ENCODE peak calls at places on chromosomes 16 and 17, in four cellular contexts. O, I, M and D are unnamed samples.

GRCh38 chr16:12066823-12067222 is 90.3 kb downstream of the SNX29 start:
- DNase-seq in O (no peak), I (no peak), M (no peak), D (no peak)

GRCh38 chr17:187130-187529 is 5.7 kb upstream of the DOC2B start:
- DNase-seq in M (no peak), I (no peak), O (no peak), D (no peak)

GRCh38 chr16:56356276-56357241 is 68.8 kb downstream of the AMFR start:
- DNase-seq in O (peak; percentile 89), M (peak; percentile 83), I (peak; percentile 77), D (peak; percentile 82)

GRCh38 chr16:25501530-25502255 is 190.1 kb upstream of the HS3ST4 start:
- DNase-seq in O (no peak), M (no peak), I (no peak), D (no peak)

GRCh38 chr17:39677581-39678339 is 9.5 kb downstream of the PNMT start:
- DNase-seq in I (peak; percentile 48), M (no peak), O (no peak), D (no peak)

GRCh38 chr17:37338847-37339246 is 36.9 kb upstream of the C17orf78 start:
- DNase-seq in I (no peak), M (no peak), O (no peak), D (no peak)

GRCh38 chr16:14302031-14302398 is 230.9 kb downstream of the MRTFB start:
- DNase-seq in I (no peak), O (peak; percentile 66), M (peak; percentile 84), D (peak; percentile 79)

GRCh38 chr16:46607529-46607928 is 13.7 kb downstream of the SHCBP1 start:
- DNase-seq in O (peak; percentile 87), M (no peak), I (no peak), D (peak; percentile 73)

GRCh38 chr16:89122322-89122831 is 28.7 kb downstream of the ACSF3 start:
- DNase-seq in O (no peak), M (peak; percentile 47), I (no peak), D (no peak)

GRCh38 chr17:59439261-59439660 is 107.8 kb downstream of the YPEL2 start:
- DNase-seq in M (no peak), O (no peak), I (no peak), D (no peak)

GRCh38 chr16:23088018-23088417 is 61.2 kb downstream of the USP31 start:
- DNase-seq in M (no peak), O (no peak), I (no peak), D (no peak)

GRCh38 chr16:67902831-67903230 is 9.8 kb downstream of the PSKH1 start:
- DNase-seq in M (no peak), O (no peak), I (no peak), D (no peak)

GRCh38 chr17:36755586-36755985 is 154.2 kb downstream of the MRM1 start:
- DNase-seq in I (no peak), O (peak; percentile 4), M (no peak), D (no peak)

GRCh38 chr16:79627092-79627491 is 26.6 kb upstream of the MAF start:
- DNase-seq in O (no peak), I (no peak), M (no peak), D (no peak)

GRCh38 chr17:17120716-17121115 is 78.5 kb downstream of the MPRIP start:
- DNase-seq in I (no peak), O (peak; percentile 25), M (no peak), D (peak; percentile 20)

GRCh38 chr17:1939979-1940809 is 84.9 kb downstream of the RTN4RL1 start:
- DNase-seq in O (no peak), I (no peak), M (no peak), D (no peak)

GRCh38 chr16:67884-68789 is 4.3 kb downstream of the RHBDF1 start:
- DNase-seq in M (no peak), O (no peak), I (no peak), D (no peak)

GRCh38 chr17:10871914-10872313 is 34.0 kb upstream of the PIRT start:
- DNase-seq in O (no peak), M (no peak), I (no peak), D (no peak)

GRCh38 chr17:44610871-44611270 is 45.4 kb upstream of the MEIOC start:
- DNase-seq in I (no peak), M (no peak), O (peak; percentile 41), D (peak; percentile 58)

GRCh38 chr17:80000955-80001354 is 34.7 kb downstream of the TBC1D16 start:
- DNase-seq in I (no peak), O (no peak), M (no peak), D (no peak)

GRCh38 chr16:54000361-54000760 is 286.2 kb downstream of the IRX3 start:
- DNase-seq in O (no peak), I (no peak), M (no peak), D (no peak)

GRCh38 chr16:450385-450784 is 24.9 kb downstream of the RAB11FIP3 start:
- DNase-seq in O (no peak), I (no peak), M (peak; percentile 50), D (no peak)

GRCh38 chr17:81397314-81398169 is 2.3 kb downstream of the BAHCC1 start:
- DNase-seq in O (peak; percentile 70), I (no peak), M (no peak), D (peak; percentile 47)

GRCh38 chr17:74842146-74842598 is 17.5 kb downstream of the GRIN2C start:
- DNase-seq in O (no peak), I (no peak), M (no peak), D (no peak)

GRCh38 chr17:66953661-66954060 is 10.8 kb upstream of the CACNG4 start:
- DNase-seq in I (no peak), M (no peak), O (no peak), D (peak; percentile 18)

GRCh38 chr16:72108353-72109102 is 14.9 kb downstream of the DHX38 start:
- DNase-seq in I (no peak), M (no peak), O (no peak), D (no peak)

GRCh38 chr16:10827691-10828341 is 9.2 kb upstream of the TVP23A start:
- DNase-seq in I (peak; percentile 80), O (peak; percentile 91), M (no peak), D (peak; percentile 91)

GRCh38 chr16:28326881-28327610 is 34.7 kb downstream of the SBK1 start:
- DNase-seq in I (no peak), M (no peak), O (peak; percentile 54), D (peak; percentile 47)

GRCh38 chr17:39643271-39643670 is 6.3 kb downstream of the STARD3 start:
- DNase-seq in I (no peak), M (no peak), O (no peak), D (peak; percentile 27)

GRCh38 chr17:57524790-57525543 is 220.1 kb downstream of the CCDC182 start:
- DNase-seq in I (no peak), O (no peak), M (no peak), D (no peak)

GRCh38 chr17:69170377-69170776 is 28.7 kb upstream of the ABCA6 start:
- DNase-seq in O (no peak), M (no peak), I (no peak), D (no peak)

GRCh38 chr16:84065536-84066132 is 23.0 kb upstream of the SLC38A8 start:
- DNase-seq in O (peak; percentile 72), M (no peak), I (no peak), D (peak; percentile 51)

GRCh38 chr17:73939808-73940207 is 263.7 kb upstream of the RPL38 start:
- DNase-seq in M (no peak), I (no peak), O (no peak), D (no peak)

GRCh38 chr17:38583833-38584349 is 21.9 kb downstream of the SRCIN1 start:
- DNase-seq in O (no peak), I (no peak), M (no peak), D (no peak)

GRCh38 chr17:38586788-38587187 is 19.0 kb downstream of the SRCIN1 start:
- DNase-seq in M (no peak), O (no peak), I (no peak), D (no peak)

GRCh38 chr17:38584350-38584925 is 21.3 kb downstream of the SRCIN1 start:
- DNase-seq in I (no peak), O (peak; percentile 59), M (no peak), D (peak; percentile 54)

GRCh38 chr17:38585805-38586529 is 19.8 kb downstream of the SRCIN1 start:
- DNase-seq in M (no peak), O (no peak), I (no peak), D (no peak)

GRCh38 chr17:38585056-38585804 is 20.5 kb downstream of the SRCIN1 start:
- DNase-seq in I (no peak), O (no peak), M (no peak), D (no peak)
- TF ChIP-seq CTCF in I (no peak), O (no peak), M (no peak), D (no peak)

GRCh38 chr17:29590261-29590978 is 972 bp upstream of the GIT1 start:
- DNase-seq in O (peak; percentile 36), M (peak; percentile 72), I (no peak), D (peak; percentile 49)
- H3K4me3 ChIP-seq in O (peak overlapping the region; percentile 46), M (peak overlapping the region; percentile 70), I (peak overlapping the region; percentile 88), D (peak overlapping the region; percentile 55)

GRCh38 chr16:19138601-19139000 is 24.8 kb downstream of the ITPRIPL2 start:
- DNase-seq in I (peak; percentile 92), O (peak; percentile 82), M (no peak), D (peak; percentile 86)
- TF ChIP-seq CTCF in I (no peak), O (no peak), M (no peak), D (no peak)

GRCh38 chr17:65102788-65103187 is 34.4 kb upstream of the RGS9 start:
- DNase-seq in I (no peak), O (no peak), M (no peak), D (no peak)

GRCh38 chr17:65102235-65102634 is 34.9 kb upstream of the RGS9 start:
- DNase-seq in M (no peak), I (no peak), O (no peak), D (no peak)

GRCh38 chr17:65100316-65101140 is 36.6 kb upstream of the RGS9 start:
- DNase-seq in I (peak; percentile 86), M (peak; percentile 88), O (peak; percentile 66), D (peak; percentile 68)

GRCh38 chr17:65099941-65100315 is 37.2 kb upstream of the RGS9 start:
- DNase-seq in I (peak; percentile 90), O (peak; percentile 30), M (peak; percentile 70), D (peak; percentile 54)

GRCh38 chr17:65101371-65101770 is 35.8 kb upstream of the RGS9 start:
- DNase-seq in O (no peak), I (no peak), M (no peak), D (no peak)
- H3K4me3 ChIP-seq in O (peak overlapping the region; percentile 59), I (peak overlapping the region; percentile 56), M (peak overlapping the region; percentile 73), D (no peak overlapping the region)

GRCh38 chr16:59192551-59193199 is 458.6 kb upstream of the GOT2 start:
- DNase-seq in M (no peak), I (no peak), O (peak; percentile 4), D (peak; percentile 6)

GRCh38 chr16:59188029-59188428 is 453.9 kb upstream of the GOT2 start:
- DNase-seq in I (no peak), M (no peak), O (no peak), D (no peak)
- TF ChIP-seq CTCF in I (no peak), M (no peak), O (no peak), D (no peak)